ENCODE peak calls at places on chromosomes 5 and 9, in seven cellular contexts. X is hypothalamus, Z is brain microvascular endothelial cell, O is NCI-H2107, H is sciatic nerve, D is C1 segment of cervical spinal cord, I is nucleus accumbens. J is an unnamed sample.

GRCh38 chr5:93512799-93513198 is 68.2 kb downstream of the NR2F1-AS1 start:
- DNase-seq in X (no peak), Z (peak), O (no peak), H (no peak), D (no peak), I (no peak), J (no peak)

GRCh38 chr9:132006657-132007370 is 72.9 kb downstream of the MED27 start:
- DNase-seq in X (no peak), Z (no peak), O (peak), H (no peak), D (no peak), I (no peak), J (no peak)

GRCh38 chr9:133048595-133048994 is 13.2 kb upstream of the CEL start:
- DNase-seq in X (no peak), Z (no peak), O (no peak), H (no peak), D (no peak), I (no peak), J (peak)

GRCh38 chr9:121781143-121781542 is 129.7 kb downstream of the DAB2IP start:
- DNase-seq in X (no peak), Z (no peak), O (no peak), H (no peak), D (no peak), I (no peak), J (no peak)

GRCh38 chr5:61322738-61323429 is 9.2 kb upstream of the ZSWIM6 start:
- DNase-seq in X (no peak), Z (no peak), O (no peak), H (no peak), D (no peak), I (no peak), J (no peak)

GRCh38 chr5:38104497-38105230 is 153.7 kb upstream of the EGFLAM start:
- DNase-seq in X (no peak), Z (peak), O (no peak), H (no peak), D (no peak), I (no peak), J (no peak)

GRCh38 chr5:45847877-45848276 is 151.7 kb upstream of the HCN1 start:
- DNase-seq in X (no peak), Z (no peak), O (no peak), H (no peak), D (no peak), I (no peak), J (no peak)

GRCh38 chr5:180170111-180170809 is 38.8 kb downstream of the RASGEF1C start:
- DNase-seq in X (no peak), Z (no peak), O (no peak), H (peak), D (peak), I (peak), J (peak)

GRCh38 chr5:68028131-68028727 is 187.3 kb upstream of the PIK3R1 start:
- DNase-seq in X (no peak), Z (no peak), O (no peak), H (no peak), D (no peak), I (no peak), J (no peak)

GRCh38 chr9:115167175-115167574 is 49.2 kb upstream of the TNC start:
- DNase-seq in X (no peak), Z (peak), O (no peak), H (no peak), D (no peak), I (no peak), J (no peak)

GRCh38 chr5:52786937-52787599 is 648 bp upstream of the ITGA1 start:
- DNase-seq in X (no peak), Z (no peak), O (no peak), H (no peak), D (no peak), I (no peak), J (no peak)

GRCh38 chr9:96154081-96154480 is 147.9 kb downstream of the HSD17B3 start:
- DNase-seq in X (no peak), Z (no peak), O (no peak), H (peak), D (no peak), I (no peak), J (no peak)

GRCh38 chr9:111118256-111118950 is 80.1 kb upstream of the LPAR1 start:
- DNase-seq in X (no peak), Z (peak), O (no peak), H (no peak), D (no peak), I (no peak), J (no peak)

GRCh38 chr9:134449180-134449916 is 123.1 kb downstream of the RXRA start:
- DNase-seq in X (no peak), Z (peak), O (peak), H (peak), D (peak), I (peak), J (peak)

GRCh38 chr9:120117081-120117480 is 462.9 kb downstream of the CDK5RAP2 start:
- DNase-seq in X (no peak), Z (no peak), O (no peak), H (no peak), D (no peak), I (no peak), J (no peak)

GRCh38 chr5:114435220-114435481 is 73.3 kb downstream of the KCNN2 start:
- DNase-seq in X (no peak), Z (no peak), O (no peak), H (no peak), D (no peak), I (no peak), J (no peak)

GRCh38 chr9:89791754-89792153 is 186.9 kb downstream of the GADD45G start:
- DNase-seq in X (no peak), Z (no peak), O (peak), H (peak), D (no peak), I (no peak), J (no peak)

GRCh38 chr9:128689293-128689770 is 310 bp downstream of the SET start:
- DNase-seq in X (peak), Z (peak), O (no peak), H (peak), D (peak), I (no peak), J (no peak)

GRCh38 chr5:157217289-157218024 is 36.8 kb downstream of the ITK start:
- DNase-seq in X (no peak), Z (no peak), O (no peak), H (no peak), D (no peak), I (peak), J (no peak)

GRCh38 chr5:68683632-68684035 is 410.2 kb upstream of the SLC30A5 start:
- DNase-seq in X (no peak), Z (peak), O (no peak), H (no peak), D (no peak), I (no peak), J (no peak)

GRCh38 chr5:96752341-96753016 is 55.3 kb downstream of the ERAP1 start:
- DNase-seq in X (no peak), Z (peak), O (no peak), H (no peak), D (no peak), I (no peak), J (peak)

GRCh38 chr5:72237415-72237814 is 82.6 kb downstream of the MRPS27 start:
- DNase-seq in X (no peak), Z (no peak), O (no peak), H (no peak), D (no peak), I (no peak), J (no peak)